ENCODE peak calls at places on chromosome 10, in seven cellular contexts. M is GM04504, P is heart right ventricle, S is ecto neural progenitor cell, D is AG20443, J is DMS79 treated with DMSO at 0.1 percent for 48 hours, B is T47D. U is an unnamed sample.

GRCh38 chr10:4062751-4063150 is 277.7 kb upstream of the KLF6 start:
- DNase-seq in P (no peak), M (no peak), D (no peak), B (no peak), J (no peak), S (no peak), U (no peak)

GRCh38 chr10:110609592-110609991 is 34.5 kb upstream of the RBM20 start:
- DNase-seq in M (no peak), P (no peak), J (peak; percentile 27), D (no peak), S (no peak), B (peak; percentile 67), U (no peak)

GRCh38 chr10:11424456-11425287 is 186.8 kb downstream of the USP6NL start:
- DNase-seq in D (peak; percentile 84), B (peak; percentile 73), S (peak; percentile 70), P (peak; percentile 42), J (peak; percentile 69), M (peak; percentile 8), U (peak; percentile 30)

GRCh38 chr10:7722927-7723529 is 19.9 kb downstream of the ITIH2 start:
- DNase-seq in M (no peak), D (no peak), P (no peak), B (no peak), S (no peak), J (no peak), U (no peak)

GRCh38 chr10:58280485-58280884 is 11.5 kb downstream of the CISD1 start:
- DNase-seq in B (no peak), J (no peak), P (no peak), D (no peak), M (no peak), S (no peak), U (no peak)

GRCh38 chr10:96463562-96463961 is 50.2 kb downstream of the TLL2 start:
- DNase-seq in D (no peak), J (no peak), B (no peak), P (no peak), S (no peak), M (no peak), U (no peak)

GRCh38 chr10:52864459-52865106 is 92.0 kb upstream of the MBL2 start:
- DNase-seq in M (peak; percentile 91), S (peak; percentile 60), P (no peak), B (peak; percentile 19), J (no peak), D (peak; percentile 92), U (peak; percentile 89)

GRCh38 chr10:104350146-104350635 is 3.4 kb upstream of the CFAP58 start:
- DNase-seq in J (peak; percentile 33), S (no peak), P (no peak), M (no peak), D (peak; percentile 63), B (peak; percentile 70), U (peak; percentile 69)

GRCh38 chr10:30748152-30748845 is 118.7 kb upstream of the LYZL2 start:
- DNase-seq in J (no peak), S (no peak), D (no peak), M (no peak), P (no peak), B (no peak), U (no peak)

U was measured in stromal cell of bone marrow.